ENCODE peak calls at places on chromosomes 13 and 19, in five cellular contexts. Z is fibroblast of mammary gland, K is esophagus muscularis mucosa, L is dorsolateral prefrontal cortex, P is mammary epithelial cell. V is an unnamed sample.

GRCh38 chr19:29785955-29786589 is 25.7 kb upstream of the CCNE1 start:
- DNase-seq in Z (no peak), K (no peak), L (no peak), P (no peak), V (no peak)

GRCh38 chr13:36146513-36147276 is 15.5 kb upstream of the DCLK1 start:
- DNase-seq in Z (no peak), K (no peak), L (no peak), P (no peak), V (no peak)

GRCh38 chr13:113972451-113973217 is 1.2 kb downstream of the C13orf46 start:
- DNase-seq in Z (no peak), K (no peak), L (peak; percentile 42), P (no peak), V (no peak)

GRCh38 chr13:97422118-97423054 is 11.6 kb upstream of the RAP2A start:
- DNase-seq in Z (peak; percentile 51), K (no peak), L (no peak), P (no peak), V (no peak)

GRCh38 chr13:94968757-94969086 is 256.4 kb upstream of the SOX21 start:
- DNase-seq in Z (no peak), K (no peak), L (no peak), P (no peak), V (no peak)

GRCh38 chr19:29573486-29573885 is 32.6 kb upstream of the POP4 start:
- DNase-seq in Z (no peak), K (no peak), L (no peak), P (no peak), V (no peak)

GRCh38 chr13:34277971-34278370 is 460.0 kb downstream of the RFC3 start:
- DNase-seq in Z (no peak), K (no peak), L (no peak), P (no peak), V (no peak)

GRCh38 chr13:57138988-57139387 is 1.7 kb upstream of the PRR20A start:
- DNase-seq in Z (no peak), K (no peak), L (no peak), P (no peak), V (no peak)

GRCh38 chr19:53598361-53598760 is 33.4 kb upstream of the DPRX start:
- DNase-seq in Z (no peak), K (no peak), L (no peak), P (no peak), V (no peak)

GRCh38 chr13:29702912-29703351 is 107.4 kb upstream of the SLC7A1 start:
- DNase-seq in Z (peak; percentile 93), K (no peak), L (no peak), P (peak; percentile 90), V (peak; percentile 91)

GRCh38 chr13:111031531-111031961 is 83.6 kb upstream of the ARHGEF7 start:
- DNase-seq in Z (peak; percentile 92), K (no peak), L (no peak), P (peak; percentile 78), V (peak; percentile 43)

GRCh38 chr19:40705362-40705651 is 11.4 kb downstream of the COQ8B start:
- DNase-seq in Z (peak; percentile 93), K (no peak), L (no peak), P (no peak), V (no peak)

GRCh38 chr13:40433577-40433976 is 232.9 kb downstream of the FOXO1 start:
- DNase-seq in Z (peak; percentile 20), K (no peak), L (no peak), P (no peak), V (no peak)

GRCh38 chr19:33416307-33417215 is 43.1 kb downstream of the CEBPG start:
- DNase-seq in Z (peak; percentile 65), K (no peak), L (no peak), P (peak; percentile 44), V (peak; percentile 74)

DNA sequence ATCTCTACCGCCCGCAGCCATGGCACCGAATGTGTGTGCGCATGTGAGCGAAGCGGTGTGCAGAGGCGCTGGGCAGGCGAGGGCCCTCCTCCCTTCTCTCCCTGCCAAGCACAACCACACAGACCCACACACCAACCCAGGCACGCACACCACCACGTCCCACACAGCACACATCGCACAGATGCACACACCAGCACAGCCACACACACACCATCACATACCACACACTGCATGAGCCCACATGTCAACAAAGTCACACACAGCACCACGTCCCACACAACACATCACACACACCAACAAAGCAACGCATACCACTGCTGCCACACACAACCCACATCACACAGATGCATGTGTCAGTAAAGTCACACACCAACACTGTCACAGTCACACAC is 12.2 kb downstream of the ERFL start:
- DNase-seq in Z (no peak), K (no peak), L (no peak), P (no peak), V (no peak)
- TF ChIP-seq CTCF in Z (no peak), K (no peak), L (no peak), P (no peak), V (no peak)

GRCh38 chr19:11342429-11342828 is 3.0 kb upstream of the RAB3D start:
- DNase-seq in Z (no peak), K (no peak), L (no peak), P (no peak), V (no peak)

GRCh38 chr19:11349171-11349570 is 2.9 kb downstream of the CCDC159 start:
- DNase-seq in Z (no peak), K (no peak), L (no peak), P (no peak), V (no peak)

GRCh38 chr19:11345122-11345752 is 831 bp downstream of the TMEM205 start:
- DNase-seq in Z (no peak), K (no peak), L (no peak), P (no peak), V (peak; percentile 81)

GRCh38 chr19:11347546-11347945 is 1.2 kb downstream of the CCDC159 start:
- DNase-seq in Z (no peak), K (no peak), L (no peak), P (no peak), V (no peak)

DNA sequence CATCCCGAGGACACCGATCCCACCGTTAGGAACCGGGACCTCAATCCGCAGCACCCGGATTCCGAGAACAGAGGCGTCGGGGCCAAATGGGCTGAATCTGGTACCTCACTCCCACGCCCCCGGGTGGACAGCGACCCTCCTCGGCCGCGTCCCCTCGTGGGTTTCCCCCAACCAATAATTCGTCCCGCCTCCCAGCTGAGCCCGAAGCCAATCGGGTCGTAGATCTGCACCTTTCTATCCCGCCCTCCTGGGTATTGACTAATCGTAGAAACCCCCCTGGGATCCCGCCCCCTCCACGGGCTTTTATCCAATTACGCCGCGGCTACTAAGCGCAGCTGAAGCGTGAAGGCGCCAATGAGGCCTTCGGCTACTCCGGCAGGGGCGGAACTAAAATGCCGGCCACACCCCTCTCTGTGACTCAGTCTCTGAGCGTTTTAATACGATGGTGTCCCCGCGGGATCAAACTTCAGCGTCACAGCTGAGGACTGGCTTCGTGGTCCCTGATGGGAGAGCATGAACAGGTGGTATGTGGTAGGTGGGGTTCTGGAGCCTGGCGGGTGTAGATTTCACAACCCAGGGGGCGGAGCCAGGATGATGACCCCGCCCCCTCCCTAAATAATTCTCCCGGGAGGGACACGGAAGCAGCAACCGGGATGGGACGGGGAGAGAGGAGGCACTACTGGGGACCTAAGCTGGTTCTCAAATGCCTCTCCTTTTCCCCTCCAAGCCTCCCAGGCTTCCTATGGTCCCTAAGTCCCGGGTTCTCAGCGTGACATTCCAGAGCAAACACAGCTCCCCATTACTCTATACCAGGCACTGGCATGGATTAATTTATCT is at the start of the genes CCDC159 and TMEM205:
- DNase-seq in Z (peak; percentile 99), K (peak; percentile 100), L (peak; percentile 99), P (peak; percentile 99), V (peak; percentile 100)
- TF ChIP-seq CTCF in Z (no peak), K (no peak), L (no peak), P (no peak), V (no peak)

GRCh38 chr13:112392719-112393118 is 16.6 kb downstream of the SPACA7 start:
- DNase-seq in Z (no peak), K (no peak), L (no peak), P (no peak), V (no peak)
- TF ChIP-seq CTCF in Z (no peak), K (no peak), L (no peak), P (no peak), V (no peak)

DNA sequence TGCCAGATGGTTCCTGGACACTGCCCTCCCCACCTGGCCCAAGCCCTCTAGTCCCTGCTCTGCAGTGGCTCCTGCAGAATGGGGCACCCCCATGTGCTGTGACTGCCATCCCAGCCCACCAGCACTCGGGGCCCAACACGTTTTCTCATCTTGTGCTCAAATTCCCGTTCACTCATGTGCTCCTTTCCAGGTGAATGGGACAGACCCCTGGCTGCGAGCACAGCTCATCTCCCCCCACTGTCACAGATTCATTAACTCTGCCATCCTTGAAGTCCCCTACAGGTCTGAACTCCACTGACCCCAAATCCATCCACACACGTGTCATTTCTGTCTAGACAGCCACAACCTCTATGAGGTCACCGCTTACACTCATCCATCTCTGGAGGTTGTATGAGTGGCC is 23.6 kb downstream of the TUBA3C start:
- DNase-seq in Z (no peak), K (no peak), L (no peak), P (no peak), V (no peak)
- TF ChIP-seq CTCF in Z (no peak), K (no peak), L (no peak), P (no peak), V (no peak)

DNA sequence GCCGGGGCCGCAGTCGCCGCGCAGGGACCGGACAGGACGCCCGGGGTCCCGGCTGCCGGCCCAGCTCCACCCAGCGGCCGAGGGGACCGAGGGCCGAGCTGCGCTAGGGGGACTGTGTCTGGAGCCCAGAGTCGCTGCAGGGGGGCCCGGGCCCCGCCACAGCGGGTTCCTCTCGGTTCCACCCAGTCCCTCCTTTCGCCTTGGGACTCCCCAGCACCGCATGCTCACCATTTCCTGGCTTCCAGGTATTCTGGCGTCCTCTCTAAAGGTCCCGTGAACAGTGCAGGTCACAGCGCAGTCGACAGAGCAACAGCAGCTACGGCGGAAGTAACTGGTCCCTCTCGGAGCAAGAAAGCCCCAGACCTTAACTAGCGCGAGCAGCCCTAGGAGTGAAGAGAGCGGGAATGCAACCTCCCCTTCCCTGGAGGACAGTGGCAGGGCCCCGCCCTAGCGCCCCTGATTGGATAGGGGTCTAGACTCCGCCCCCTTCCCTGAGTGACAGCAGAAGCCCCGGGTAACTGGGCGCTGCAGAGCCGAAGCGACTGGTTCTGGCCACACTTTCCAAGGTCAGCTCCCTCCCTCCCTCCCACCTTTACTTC is at the start of gene ZNF878:
- DNase-seq in Z (peak; percentile 68), K (peak; percentile 95), L (peak; percentile 85), P (peak; percentile 76), V (no peak)
- TF ChIP-seq CTCF in Z (no peak), K (no peak), L (no peak), P (no peak), V (no peak)

GRCh38 chr13:75902166-75903104 is 266.3 kb downstream of the LMO7 start:
- DNase-seq in Z (no peak), K (no peak), L (no peak), P (no peak), V (no peak)
- TF ChIP-seq CTCF in Z (no peak), K (no peak), L (no peak), P (no peak), V (no peak)